ENCODE peak calls at places on chromosomes 1 and 21, in four cellular contexts. J, P, R and E are unnamed samples.

GRCh38 chr1:60598055-60598910 is 484.1 kb upstream of the NFIA start:
- DNase-seq in J (no peak), R (no peak), P (no peak), E (no peak)

GRCh38 chr21:26148834-26149354 is 21.7 kb downstream of the APP start:
- DNase-seq in J (no peak), P (peak), R (peak), E (no peak)

GRCh38 chr1:90434460-90434859 is 282.6 kb downstream of the BARHL2 start:
- DNase-seq in J (no peak), P (no peak), R (no peak), E (peak)

GRCh38 chr1:72357411-72357810 is 75.1 kb upstream of the NEGR1 start:
- DNase-seq in R (no peak), P (peak), J (no peak), E (no peak)

GRCh38 chr1:204578867-204579664 is 62.9 kb downstream of the MDM4 start:
- DNase-seq in J (no peak), R (peak), P (no peak), E (peak)

GRCh38 chr1:224675589-224675988 is 59.5 kb downstream of the CNIH3 start:
- DNase-seq in R (no peak), P (no peak), J (no peak), E (no peak)

GRCh38 chr1:33429332-33429731 is 1.6 kb downstream of the PHC2 start:
- DNase-seq in R (no peak), J (no peak), P (no peak), E (no peak)

GRCh38 chr1:84991097-84991890 is 5.6 kb downstream of the MCOLN2 start:
- DNase-seq in R (no peak), J (no peak), P (no peak), E (no peak)

GRCh38 chr1:37765937-37766664 is 1.2 kb upstream of the EPHA10 start:
- DNase-seq in J (no peak), P (no peak), R (no peak), E (peak)

GRCh38 chr1:3518256-3518655 is 63.8 kb downstream of the ARHGEF16 start:
- DNase-seq in J (peak), P (no peak), R (no peak), E (peak)

GRCh38 chr1:217364220-217364619 is 266.7 kb downstream of the GPATCH2 start:
- DNase-seq in P (no peak), R (no peak), J (no peak), E (no peak)

GRCh38 chr1:217687511-217687910 is 56.4 kb downstream of the SPATA17 start:
- DNase-seq in J (no peak), P (no peak), R (no peak), E (no peak)

GRCh38 chr1:204104331-204105222 is 31.7 kb downstream of the SOX13 start:
- DNase-seq in R (peak), P (peak), J (no peak), E (no peak)

GRCh38 chr1:70355111-70355407 is 537 bp upstream of the ANKRD13C start:
- DNase-seq in J (no peak), P (no peak), R (no peak), E (no peak)

GRCh38 chr1:82801151-82801550 is 1000.4 kb downstream of the ADGRL2 start:
- DNase-seq in J (no peak), P (no peak), R (no peak), E (no peak)

GRCh38 chr1:235027076-235027861 is 101.4 kb downstream of the TOMM20 start:
- DNase-seq in R (no peak), P (no peak), J (no peak), E (no peak)